ENCODE peak calls at places on chromosome 21, in five cellular contexts. Z, T, R, O and Y are unnamed samples.
A peak's percentile ranks its signal among the peaks of the same experiment; 100 is the strongest.

GRCh38 chr21:46180079-46180722 is 4.1 kb downstream of the SPATC1L start:
- DNase-seq in Z (no peak), T (peak; percentile 32), R (no peak), O (no peak), Y (no peak)

GRCh38 chr21:45709127-45709526 is 65.6 kb downstream of the PCBP3 start:
- DNase-seq in Z (no peak), T (no peak), R (no peak), O (no peak), Y (no peak)

GRCh38 chr21:43023175-43023574 is 48.8 kb downstream of the PKNOX1 start:
- DNase-seq in Z (no peak), T (no peak), R (no peak), O (no peak), Y (no peak)

GRCh38 chr21:34818663-34819158 is 149.9 kb downstream of the CLIC6 start:
- DNase-seq in Z (no peak), T (no peak), R (no peak), O (no peak), Y (no peak)

GRCh38 chr21:33761104-33762036 is 119.1 kb downstream of the ITSN1 start:
- DNase-seq in Z (no peak), T (peak; percentile 39), R (no peak), O (no peak), Y (no peak)

GRCh38 chr21:41681336-41681801 is 85.5 kb downstream of the RIPK4 start:
- DNase-seq in Z (no peak), T (no peak), R (no peak), O (no peak), Y (no peak)

GRCh38 chr21:45257673-45258341 is 29.9 kb downstream of the POFUT2 start:
- DNase-seq in Z (no peak), T (no peak), R (no peak), O (no peak), Y (no peak)

GRCh38 chr21:35475768-35476167 is 426.7 kb upstream of the RUNX1 start:
- DNase-seq in Z (no peak), T (no peak), R (no peak), O (no peak), Y (no peak)

GRCh38 chr21:42182713-42183371 is 36.1 kb upstream of the ABCG1 start:
- DNase-seq in Z (no peak), T (no peak), R (no peak), O (no peak), Y (no peak)